ENCODE peak calls at places on chromosomes 1 and 21, in six cellular contexts. V is NCI-H510A treated with DMSO at 0.1 percent for 48 hours, Z is psoas muscle, K is ACHN, Q is Kasumi-1, G is iPS-NIHi11. M is an unnamed sample.

GRCh38 chr21:41578083-41578482 is 70.1 kb upstream of the TMPRSS2 start:
- DNase-seq in V (no peak), Z (no peak), K (no peak), Q (no peak), G (no peak), M (no peak)

GRCh38 chr1:80445021-80445420 is 1355.7 kb upstream of the ADGRL2 start:
- DNase-seq in V (peak), Z (no peak), K (no peak), Q (no peak), G (no peak), M (no peak)

GRCh38 chr1:43153443-43153842 is 18.6 kb downstream of the EBNA1BP2 start:
- DNase-seq in V (no peak), Z (no peak), K (no peak), Q (no peak), G (no peak), M (no peak)

GRCh38 chr1:48878191-48878940 is 101.7 kb upstream of the BEND5 start:
- DNase-seq in V (no peak), Z (no peak), K (peak), Q (no peak), G (no peak), M (peak)

GRCh38 chr1:156436319-156437043 is 64.1 kb downstream of the MEF2D start:
- DNase-seq in V (no peak), Z (no peak), K (no peak), Q (no peak), G (peak), M (no peak)

GRCh38 chr1:182281541-182281940 is 110.0 kb downstream of the GLUL start:
- DNase-seq in V (no peak), Z (no peak), K (no peak), Q (no peak), G (no peak), M (no peak)

GRCh38 chr1:22915816-22916468 is 56.7 kb downstream of the LACTBL1 start:
- DNase-seq in V (no peak), Z (peak), K (no peak), Q (no peak), G (no peak), M (no peak)

GRCh38 chr1:150842343-150842742 is 34.1 kb downstream of the ARNT start:
- DNase-seq in V (no peak), Z (no peak), K (no peak), Q (no peak), G (no peak), M (no peak)

GRCh38 chr1:156625436-156626078 is 6.3 kb downstream of the HAPLN2 start:
- DNase-seq in V (peak), Z (peak), K (peak), Q (peak), G (peak), M (no peak)

GRCh38 chr1:200895801-200896570 is 1.3 kb downstream of the INAVA start:
- DNase-seq in V (no peak), Z (no peak), K (peak), Q (no peak), G (no peak), M (no peak)

GRCh38 chr1:61053712-61054608 is 28.4 kb upstream of the NFIA start:
- DNase-seq in V (no peak), Z (peak), K (no peak), Q (no peak), G (peak), M (no peak)

GRCh38 chr1:182652933-182653332 is 31.5 kb downstream of the RGS8 start:
- DNase-seq in V (no peak), Z (no peak), K (no peak), Q (no peak), G (no peak), M (no peak)

GRCh38 chr1:8040586-8040985 is 14.5 kb upstream of the ERRFI1 start:
- DNase-seq in V (peak), Z (peak), K (peak), Q (no peak), G (no peak), M (peak)

GRCh38 chr1:16073490-16074104 is at the start of gene FAM131C:
- DNase-seq in V (peak), Z (no peak), K (peak), Q (peak), G (peak), M (no peak)

GRCh38 chr1:95496307-95496706 is 262.3 kb downstream of the RWDD3 start:
- DNase-seq in V (no peak), Z (no peak), K (no peak), Q (no peak), G (no peak), M (no peak)

GRCh38 chr1:100862591-100862990 is 32.1 kb downstream of the EXTL2 start:
- DNase-seq in V (no peak), Z (no peak), K (no peak), Q (no peak), G (no peak), M (no peak)

GRCh38 chr1:208510192-208510952 is 266.2 kb upstream of the PLXNA2 start:
- DNase-seq in V (no peak), Z (no peak), K (peak), Q (no peak), G (no peak), M (peak)

GRCh38 chr21:33984021-33984481 is 68.4 kb upstream of the ATP5PO start:
- DNase-seq in V (no peak), Z (no peak), K (no peak), Q (no peak), G (no peak), M (no peak)

GRCh38 chr21:36034211-36034913 is 26.0 kb downstream of the SETD4 start:
- DNase-seq in V (no peak), Z (no peak), K (no peak), Q (no peak), G (no peak), M (no peak)

GRCh38 chr1:21216835-21217811 is 40.4 kb upstream of the EIF4G3 start:
- DNase-seq in V (peak), Z (peak), K (peak), Q (peak), G (peak), M (no peak)

GRCh38 chr1:116769561-116769977 is 15.3 kb downstream of the CD2 start:
- DNase-seq in V (no peak), Z (no peak), K (no peak), Q (peak), G (no peak), M (no peak)

GRCh38 chr1:147586412-147586811 is 45.1 kb downstream of the BCL9 start:
- DNase-seq in V (no peak), Z (no peak), K (no peak), Q (no peak), G (peak), M (no peak)

GRCh38 chr1:6081901-6082300 is 36.2 kb downstream of the KCNAB2 start:
- DNase-seq in V (no peak), Z (no peak), K (no peak), Q (no peak), G (no peak), M (no peak)

GRCh38 chr1:18597159-18598042 is 33.2 kb upstream of the PAX7 start:
- DNase-seq in V (peak), Z (peak), K (peak), Q (peak), G (peak), M (peak)

M was measured in GM04504.